ENCODE peak calls at places on chromosome 5, in eight cellular contexts. B is NCI-H2081; D is M059J; F is NCI-H774; Q is left cardiac atrium; R is stimulated activated CD4-positive, alpha-beta T cell treated with anti-CD3 and anti-CD28 coated beads, Interleukin-2, amount 100 ng/mL, for 48 hours; M is left ventricle myocardium superior; H is mesendoderm. X is an unnamed sample.

GRCh38 chr5:127978738-127979300 is 104.7 kb upstream of the SLC12A2 start:
- DNase-seq in B (no peak), D (no peak), F (no peak), Q (no peak), R (no peak), M (no peak), H (no peak), X (no peak)

GRCh38 chr5:71653119-71653518 is 66.0 kb upstream of the CARTPT start:
- DNase-seq in B (no peak), D (peak), F (peak), Q (no peak), R (no peak), M (no peak), H (no peak), X (no peak)

GRCh38 chr5:33023649-33024048 is 312.5 kb downstream of the NPR3 start:
- DNase-seq in B (no peak), D (no peak), F (no peak), Q (no peak), R (no peak), M (no peak), H (no peak), X (no peak)

GRCh38 chr5:174563899-174564298 is 160.5 kb upstream of the MSX2 start:
- DNase-seq in B (no peak), D (peak), F (no peak), Q (no peak), R (no peak), M (no peak), H (no peak), X (no peak)

GRCh38 chr5:172188033-172188892 is at the start of gene STK10:
- DNase-seq in B (peak), D (peak), F (peak), Q (peak), R (peak), M (peak), H (peak), X (peak)

GRCh38 chr5:174752121-174752520 is 27.7 kb downstream of the MSX2 start:
- DNase-seq in B (no peak), D (no peak), F (no peak), Q (no peak), R (no peak), M (no peak), H (peak), X (no peak)

GRCh38 chr5:176541338-176542134 is 4.3 kb upstream of the RNF44 start:
- DNase-seq in B (peak), D (no peak), F (no peak), Q (peak), R (peak), M (peak), H (peak), X (peak)

GRCh38 chr5:54645888-54646284 is 128.3 kb downstream of the SNX18 start:
- DNase-seq in B (no peak), D (no peak), F (no peak), Q (no peak), R (no peak), M (no peak), H (no peak), X (no peak)

GRCh38 chr5:167442922-167443321 is 848.5 kb upstream of the WWC1 start:
- DNase-seq in B (no peak), D (peak), F (no peak), Q (no peak), R (no peak), M (no peak), H (no peak), X (no peak)

GRCh38 chr5:40354171-40354570 is 325.5 kb upstream of the PTGER4 start:
- DNase-seq in B (no peak), D (no peak), F (no peak), Q (no peak), R (no peak), M (no peak), H (no peak), X (no peak)

GRCh38 chr5:175576096-175576495 is 81.8 kb upstream of the HRH2 start:
- DNase-seq in B (no peak), D (no peak), F (no peak), Q (no peak), R (no peak), M (no peak), H (no peak), X (no peak)

GRCh38 chr5:132190161-132190817 is 37.4 kb downstream of the P4HA2 start:
- DNase-seq in B (peak), D (peak), F (peak), Q (no peak), R (no peak), M (no peak), H (peak), X (peak)

GRCh38 chr5:95382843-95383242 is 8.3 kb upstream of the FAM81B start:
- DNase-seq in B (no peak), D (peak), F (peak), Q (no peak), R (no peak), M (no peak), H (no peak), X (peak)

GRCh38 chr5:140220698-140221064 is 45.7 kb downstream of the CYSTM1 start:
- DNase-seq in B (no peak), D (no peak), F (no peak), Q (no peak), R (no peak), M (peak), H (no peak), X (no peak)

GRCh38 chr5:42015254-42015653 is 90.2 kb downstream of the FBXO4 start:
- DNase-seq in B (no peak), D (no peak), F (no peak), Q (no peak), R (no peak), M (no peak), H (no peak), X (no peak)

GRCh38 chr5:142539154-142539740 is 146.6 kb downstream of the FGF1 start:
- DNase-seq in B (no peak), D (no peak), F (no peak), Q (no peak), R (no peak), M (no peak), H (no peak), X (no peak)

GRCh38 chr5:81908771-81909170 is 63.1 kb upstream of the ATG10 start:
- DNase-seq in B (no peak), D (no peak), F (no peak), Q (no peak), R (no peak), M (no peak), H (no peak), X (no peak)

GRCh38 chr5:145028626-145029025 is 806.5 kb downstream of the PRELID2 start:
- DNase-seq in B (no peak), D (no peak), F (no peak), Q (no peak), R (no peak), M (no peak), H (no peak), X (no peak)

GRCh38 chr5:159552751-159553150 is 222.5 kb upstream of the IL12B start:
- DNase-seq in B (no peak), D (peak), F (no peak), Q (no peak), R (no peak), M (no peak), H (no peak), X (no peak)

GRCh38 chr5:175444060-175444904 is at the start of gene DRD1:
- DNase-seq in B (peak), D (peak), F (peak), Q (peak), R (peak), M (peak), H (peak), X (peak)

GRCh38 chr5:156199045-156199444 is 127.9 kb upstream of the SGCD start:
- DNase-seq in B (no peak), D (no peak), F (no peak), Q (no peak), R (no peak), M (no peak), H (no peak), X (no peak)